ENCODE peak calls at places on chromosomes 6 and 20, in nine cellular contexts. F is psoas muscle, J is left ventricle myocardium inferior, L is fibroblast of pulmonary artery, P is tibial artery, Q is lung, K is spleen, N is HCT116, O is uterus. Y is an unnamed sample.

GRCh38 chr20:62995481-62995880 is 11.3 kb downstream of the BHLHE23 start:
- DNase-seq in K (no peak), Q (no peak), F (no peak), N (no peak), J (no peak), P (no peak), O (no peak), L (no peak), Y (no peak)

GRCh38 chr20:12177657-12178293 is 260.1 kb downstream of the BTBD3 start:
- DNase-seq in K (no peak), Q (no peak), N (no peak), P (no peak), L (no peak), F (no peak), O (no peak), J (no peak), Y (no peak)

GRCh38 chr20:49344975-49345374 is 67.1 kb upstream of the ZNFX1 start:
- DNase-seq in F (peak; percentile 67), O (peak; percentile 76), N (no peak), P (peak; percentile 86), L (peak; percentile 96), K (no peak), J (peak; percentile 48), Q (peak; percentile 29), Y (no peak)

GRCh38 chr6:168035661-168036616 is 38.5 kb downstream of the KIF25 start:
- DNase-seq in Q (no peak), L (peak; percentile 81), N (no peak), F (no peak), P (no peak), O (peak; percentile 14), K (peak; percentile 54), J (no peak), Y (no peak)

GRCh38 chr6:134295953-134296553 is 21.9 kb downstream of the SGK1 start:
- DNase-seq in O (no peak), K (no peak), J (no peak), L (peak; percentile 100), Q (peak; percentile 32), N (peak; percentile 12), F (peak; percentile 25), P (peak; percentile 74), Y (peak; percentile 40)

GRCh38 chr20:5657190-5657872 is 92.9 kb upstream of the SHLD1 start:
- DNase-seq in N (no peak), L (peak; percentile 99), F (peak; percentile 34), O (peak; percentile 49), K (no peak), P (no peak), Q (peak; percentile 56), J (peak; percentile 20), Y (no peak)

GRCh38 chr6:38937839-38938613 is 110.6 kb upstream of the GLP1R start:
- DNase-seq in K (no peak), L (no peak), P (no peak), J (no peak), O (no peak), Q (no peak), N (no peak), F (no peak), Y (no peak)

GRCh38 chr6:36604090-36605060 is 10.2 kb downstream of the SRSF3 start:
- DNase-seq in J (no peak), L (no peak), P (peak; percentile 33), K (no peak), O (no peak), F (no peak), N (no peak), Q (no peak), Y (no peak)

GRCh38 chr6:130070747-130071146 is 52.4 kb downstream of the L3MBTL3 start:
- DNase-seq in P (no peak), N (no peak), J (no peak), Q (no peak), F (no peak), O (no peak), L (no peak), K (no peak), Y (no peak)

GRCh38 chr6:146369866-146370265 is 173.8 kb upstream of the RAB32 start:
- DNase-seq in F (no peak), O (no peak), L (no peak), J (no peak), Q (no peak), N (no peak), P (no peak), K (no peak), Y (no peak)
- TF ChIP-seq CTCF in F (no peak), O (no peak), L (no peak), J (no peak), Q (no peak), N (no peak), P (no peak), K (no peak), Y (no peak)

GRCh38 chr20:46348231-46348803 is 40.0 kb upstream of the CDH22 start:
- DNase-seq in Q (no peak), O (peak; percentile 41), F (no peak), N (no peak), K (no peak), L (peak; percentile 41), P (no peak), J (no peak), Y (no peak)
- H3K4me3 ChIP-seq in Q (no peak overlapping the region), O (no peak overlapping the region), F (no peak overlapping the region), N (no peak overlapping the region), K (no peak overlapping the region), L (no peak overlapping the region), P (no peak overlapping the region), J (no peak overlapping the region), Y (no peak overlapping the region)

DNA sequence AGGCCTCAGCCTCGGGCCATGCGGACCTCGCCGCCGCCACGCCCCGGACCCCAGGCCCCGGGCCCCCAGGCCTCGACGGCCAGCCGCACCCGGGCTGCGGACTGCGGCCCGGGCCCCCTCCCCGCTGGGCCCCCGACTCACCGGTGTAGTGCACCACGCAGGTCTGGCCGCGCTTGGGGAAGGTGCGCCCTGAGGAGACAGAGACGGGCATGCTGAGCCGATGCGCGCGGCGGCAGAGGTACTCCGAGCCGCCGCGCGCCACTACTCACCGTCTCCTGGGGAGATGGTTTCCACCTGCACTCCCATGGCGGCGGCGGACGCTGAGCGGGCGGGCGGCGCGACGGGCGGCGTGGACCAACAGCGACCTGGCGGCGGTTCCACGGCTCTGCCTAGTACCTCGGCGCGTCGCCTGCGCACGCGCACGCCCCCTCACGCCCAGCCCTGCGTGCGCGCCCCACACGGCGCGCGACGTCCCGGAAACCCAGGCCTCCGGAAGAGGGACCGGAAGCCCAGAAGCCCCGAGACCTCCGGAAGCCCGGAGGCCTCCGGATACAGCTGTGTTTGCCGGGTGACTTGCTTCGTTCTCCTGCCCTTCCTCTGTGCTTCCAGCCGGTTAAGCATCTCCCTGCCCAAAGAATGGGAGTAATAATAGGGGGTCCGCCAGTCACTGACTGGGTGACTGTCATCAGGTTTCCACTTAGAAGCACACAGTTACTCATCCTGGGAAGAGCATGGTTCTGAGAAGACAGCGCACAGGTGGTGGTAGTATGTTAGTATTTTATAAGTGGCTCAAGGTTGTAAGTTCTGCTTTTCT is at the start of gene FKBP1A:
- DNase-seq in N (peak; percentile 78), J (peak; percentile 91), Q (peak; percentile 89), P (peak; percentile 94), K (peak; percentile 97), F (peak; percentile 93), O (peak; percentile 94), L (peak; percentile 92), Y (peak; percentile 70)
- TF ChIP-seq CTCF in N (peak; percentile 4), J (peak; percentile 51), Q (no peak), P (peak; percentile 17), K (peak; percentile 41), F (no peak), O (peak; percentile 48), L (no peak), Y (no peak)

GRCh38 chr6:149065658-149066556 is 251.6 kb upstream of the TAB2 start:
- DNase-seq in F (no peak), J (no peak), O (no peak), Q (no peak), P (no peak), N (no peak), K (peak; percentile 79), L (peak; percentile 70), Y (peak; percentile 95)
- H3K4me3 ChIP-seq in F (no peak overlapping the region), J (no peak overlapping the region), O (no peak overlapping the region), Q (no peak overlapping the region), P (no peak overlapping the region), N (no peak overlapping the region), K (no peak overlapping the region), L (no peak overlapping the region), Y (no peak overlapping the region)

Y was measured in GM12864.